ENCODE peak calls at places on chromosomes 12 and 14, in five cellular contexts. T, E, Q, W and G are unnamed samples.
A peak's percentile ranks its signal among the peaks of the same experiment; 100 is the strongest.

GRCh38 chr14:23353433-23353780 is 720 bp upstream of the SLC22A17 start:
- DNase-seq in Q (no peak), W (no peak), T (no peak), E (no peak), G (no peak)

GRCh38 chr12:131642771-131643170 is 68.1 kb upstream of the SFSWAP start:
- DNase-seq in T (no peak), E (no peak), W (no peak), Q (no peak), G (no peak)

GRCh38 chr12:28209782-28210181 is 19.5 kb downstream of the CCDC91 start:
- DNase-seq in E (no peak), Q (no peak), T (no peak), W (peak; percentile 41), G (no peak)

GRCh38 chr14:95327558-95328374 is 8.1 kb upstream of the CLMN start:
- DNase-seq in E (no peak), Q (no peak), T (no peak), W (no peak), G (no peak)

GRCh38 chr14:93085916-93086315 is 29.8 kb downstream of the ITPK1 start:
- DNase-seq in Q (no peak), W (peak; percentile 57), E (no peak), T (peak; percentile 87), G (peak; percentile 40)

GRCh38 chr12:6697584-6698351 is 2.8 kb downstream of the PIANP start:
- DNase-seq in W (peak; percentile 73), T (peak; percentile 65), Q (peak; percentile 55), E (peak; percentile 71), G (peak; percentile 61)

GRCh38 chr12:26767116-26767515 is 65.9 kb downstream of the ITPR2 start:
- DNase-seq in Q (no peak), T (no peak), E (no peak), W (no peak), G (no peak)

GRCh38 chr14:90288646-90289355 is 32.4 kb downstream of the PSMC1 start:
- DNase-seq in T (no peak), Q (no peak), E (no peak), W (no peak), G (no peak)

GRCh38 chr14:96821501-96821900 is 24.3 kb downstream of the VRK1 start:
- DNase-seq in E (no peak), Q (no peak), W (peak; percentile 85), T (peak; percentile 95), G (no peak)

GRCh38 chr12:80412343-80412953 is 31.6 kb upstream of the PTPRQ start:
- DNase-seq in W (peak; percentile 66), E (no peak), Q (peak; percentile 23), T (peak; percentile 65), G (peak; percentile 47)

GRCh38 chr12:93191956-93192355 is 185.8 kb upstream of the NUDT4 start:
- DNase-seq in W (no peak), E (no peak), T (no peak), Q (no peak), G (peak; percentile 77)

GRCh38 chr12:16352481-16352880 is 5.0 kb downstream of the MGST1 start:
- DNase-seq in Q (no peak), T (peak; percentile 48), E (no peak), W (no peak), G (peak; percentile 37)

GRCh38 chr12:53651718-53652117 is 24.2 kb downstream of the ATP5MC2 start:
- DNase-seq in W (no peak), T (no peak), E (no peak), Q (no peak), G (no peak)

GRCh38 chr12:62214847-62215246 is 45.4 kb upstream of the USP15 start:
- DNase-seq in W (peak; percentile 21), T (peak; percentile 43), Q (no peak), E (no peak), G (no peak)

GRCh38 chr12:72313757-72314270 is 41.6 kb downstream of the TRHDE start:
- DNase-seq in T (no peak), W (no peak), Q (no peak), E (no peak), G (no peak)

GRCh38 chr12:40616383-40616900 is 75.8 kb upstream of the CNTN1 start:
- DNase-seq in Q (no peak), W (no peak), T (no peak), E (no peak), G (no peak)

GRCh38 chr14:103749452-103749851 is 33.8 kb downstream of the ZFYVE21 start:
- DNase-seq in E (no peak), W (no peak), T (no peak), Q (no peak), G (no peak)

GRCh38 chr14:103746706-103747105 is 31.1 kb downstream of the ZFYVE21 start:
- DNase-seq in W (peak; percentile 25), Q (no peak), E (no peak), T (peak; percentile 61), G (peak; percentile 36)

GRCh38 chr14:103749860-103750259 is 34.2 kb downstream of the ZFYVE21 start:
- DNase-seq in Q (no peak), W (no peak), E (no peak), T (no peak), G (no peak)

GRCh38 chr14:103745424-103745823 is 29.8 kb downstream of the ZFYVE21 start:
- DNase-seq in W (no peak), Q (no peak), T (no peak), E (no peak), G (no peak)

GRCh38 chr14:103748539-103748867 is 32.9 kb downstream of the ZFYVE21 start:
- DNase-seq in T (no peak), E (no peak), Q (no peak), W (no peak), G (no peak)
- TF ChIP-seq CTCF in T (no peak), E (no peak), Q (no peak), W (no peak), G (no peak)

GRCh38 chr12:868722-869121 is 80.8 kb downstream of the RAD52 start:
- DNase-seq in E (no peak), Q (no peak), W (no peak), T (no peak), G (no peak)
- TF ChIP-seq CTCF in E (no peak), Q (no peak), W (no peak), T (no peak), G (no peak)

GRCh38 chr14:57273236-57273635 is 4.5 kb downstream of the AP5M1 start:
- DNase-seq in E (no peak), T (no peak), Q (no peak), W (no peak), G (no peak)

GRCh38 chr14:57266060-57266459 is 2.6 kb downstream of the EXOC5 start:
- DNase-seq in E (no peak), Q (no peak), W (no peak), T (peak; percentile 3), G (no peak)

DNA sequence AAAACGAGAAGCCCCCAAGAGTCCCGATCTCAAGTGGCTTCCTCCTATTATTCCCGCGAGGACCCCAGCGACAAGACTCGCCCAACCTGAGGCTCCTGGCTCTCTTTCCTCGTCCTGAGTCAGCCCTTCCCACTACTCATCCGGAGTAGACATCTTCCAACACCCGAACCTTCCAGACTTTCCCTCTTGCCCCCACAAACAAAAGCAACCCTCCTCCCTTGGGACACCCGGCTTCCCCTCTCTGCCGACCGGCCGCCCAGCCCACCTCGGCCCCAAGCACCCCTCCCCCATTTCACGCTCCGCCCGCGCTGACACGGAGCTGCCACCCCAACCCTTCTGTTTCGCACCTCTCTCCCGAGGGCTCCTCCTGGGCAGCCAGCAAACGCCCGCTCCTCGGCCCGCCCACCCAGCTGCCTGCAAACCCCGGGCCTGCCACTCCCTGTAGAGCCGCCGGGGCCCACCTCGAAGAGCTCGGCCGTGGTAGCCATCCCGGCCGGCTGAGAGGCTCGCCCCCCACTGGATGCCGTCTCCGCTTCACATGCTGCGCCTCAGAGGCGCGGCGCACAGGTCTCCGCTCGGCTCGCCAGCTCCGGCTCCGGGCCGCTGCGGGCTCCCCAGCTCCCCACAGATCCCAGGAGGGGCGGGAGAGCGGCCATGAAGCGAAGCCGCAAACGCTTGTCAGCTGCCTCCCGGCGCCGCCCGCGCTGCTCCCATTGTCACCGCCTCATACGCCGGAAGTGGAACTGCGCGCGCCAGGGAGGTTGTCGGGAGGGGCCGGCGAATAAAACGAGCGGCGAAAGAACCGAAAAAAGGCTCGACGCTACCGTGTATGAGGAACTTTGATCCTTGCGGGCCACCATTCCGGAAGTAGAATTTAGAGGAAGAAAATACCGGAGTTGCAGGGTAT is at the start of the genes AP5M1 and EXOC5:
- DNase-seq in E (peak; percentile 91), Q (peak; percentile 88), W (peak; percentile 93), T (peak; percentile 95), G (peak; percentile 90)
- TF ChIP-seq CTCF in E (no peak), Q (no peak), W (no peak), T (no peak), G (peak; percentile 42)

GRCh38 chr12:124082012-124082411 is 109.0 kb downstream of the ZNF664 start:
- DNase-seq in E (no peak), W (no peak), T (no peak), Q (no peak), G (no peak)
- TF ChIP-seq CTCF in E (no peak), W (no peak), T (no peak), Q (no peak), G (no peak)

GRCh38 chr14:44352212-44352611 is 154.9 kb downstream of the FSCB start:
- DNase-seq in E (no peak), Q (no peak), W (no peak), T (no peak), G (no peak)

GRCh38 chr14:44353805-44354204 is 153.3 kb downstream of the FSCB start:
- DNase-seq in E (no peak), T (no peak), Q (no peak), W (no peak), G (no peak)
- TF ChIP-seq CTCF in E (no peak), T (no peak), Q (no peak), W (no peak), G (no peak)

GRCh38 chr12:112564160-112564559 is 145.4 kb downstream of the PTPN11 start:
- DNase-seq in W (no peak), Q (no peak), E (peak; percentile 25), T (no peak), G (no peak)
- TF ChIP-seq CTCF in W (no peak), Q (no peak), E (peak; percentile 32), T (no peak), G (peak; percentile 15)